ENCODE peak calls at places on chromosome 21, in eight cellular contexts. O, U, L, T, N, F, I and X are unnamed samples. For H3K36me3 and H3K27me3, the result is how much of the 10 kb centered on the place peaks cover.

GRCh38 chr21:33904041-33904440 is 11.6 kb downstream of the ATP5PO start:
- DNase-seq in F (no peak), T (no peak), L (no peak), O (no peak), N (no peak), I (no peak), U (no peak), X (no peak)

GRCh38 chr21:39668369-39668768 is 55.6 kb downstream of the B3GALT5 start:
- DNase-seq in I (no peak), L (no peak), U (no peak), T (peak), N (no peak), O (no peak), F (no peak), X (no peak)

GRCh38 chr21:29384608-29385359 is 86.1 kb downstream of the BACH1 start:
- DNase-seq in N (no peak), I (no peak), U (no peak), O (no peak), F (no peak), T (no peak), L (no peak), X (no peak)

GRCh38 chr21:28240586-28240985 is 752.1 kb downstream of the LTN1 start:
- DNase-seq in N (no peak), T (no peak), L (no peak), O (no peak), F (no peak), I (no peak), U (no peak), X (no peak)

GRCh38 chr21:42459583-42460215 is 36.3 kb downstream of the RSPH1 start:
- DNase-seq in O (no peak), I (no peak), U (no peak), N (no peak), L (no peak), T (no peak), F (no peak), X (no peak)

GRCh38 chr21:37983336-37984095 is 67.3 kb upstream of the KCNJ6 start:
- DNase-seq in N (no peak), F (no peak), O (no peak), T (no peak), I (no peak), U (no peak), L (no peak), X (no peak)

GRCh38 chr21:17612565-17613241 is at the start of gene BTG3:
- DNase-seq in N (peak), L (peak), O (peak), F (peak), U (peak), I (peak), T (peak), X (peak)

GRCh38 chr21:40516336-40516735 is 330.6 kb downstream of the DSCAM start:
- DNase-seq in O (no peak), U (peak), N (peak), L (no peak), T (no peak), I (no peak), F (no peak), X (no peak)

GRCh38 chr21:32257952-32258785 is 20.7 kb downstream of the MIS18A start:
- DNase-seq in L (no peak), U (peak), O (peak), F (peak), N (peak), I (peak), T (no peak), X (peak)

GRCh38 chr21:44965251-44966022 is 25.6 kb downstream of the SLX9 start:
- DNase-seq in O (no peak), I (no peak), N (no peak), L (no peak), T (no peak), F (no peak), U (no peak), X (peak)

GRCh38 chr21:17818158-17819113 is 720 bp downstream of the C21orf91 start:
- DNase-seq in L (peak), I (peak), O (peak), F (peak), N (no peak), U (peak), T (peak), X (no peak)

GRCh38 chr21:32712641-32713040 is 15.2 kb downstream of the SYNJ1 start:
- DNase-seq in N (no peak), F (no peak), O (no peak), T (no peak), I (no peak), U (no peak), L (no peak), X (no peak)

GRCh38 chr21:37855568-37856391 is 60.5 kb downstream of the KCNJ6 start:
- DNase-seq in L (no peak), T (no peak), O (no peak), N (no peak), I (no peak), U (no peak), F (no peak), X (no peak)

GRCh38 chr21:36959020-36959835 is 7.2 kb downstream of the HLCS start:
- DNase-seq in F (no peak), I (no peak), N (no peak), L (no peak), O (no peak), U (no peak), T (no peak), X (peak)

GRCh38 chr21:44372616-44373015 is 19.2 kb downstream of the TRPM2 start:
- DNase-seq in N (no peak), T (peak), L (no peak), I (no peak), F (no peak), U (no peak), O (no peak), X (no peak)

GRCh38 chr21:42809171-42809570 is 70.2 kb downstream of the WDR4 start:
- DNase-seq in O (no peak), F (no peak), T (no peak), I (no peak), L (no peak), U (no peak), N (no peak), X (no peak)

GRCh38 chr21:31480228-31480627 is 136.2 kb upstream of the TIAM1 start:
- DNase-seq in F (no peak), O (no peak), N (no peak), I (no peak), U (no peak), L (no peak), T (no peak), X (no peak)

GRCh38 chr21:43731891-43732711 is 13.2 kb downstream of the PDXK start:
- DNase-seq in F (no peak), U (no peak), T (peak), I (no peak), L (no peak), O (no peak), N (peak), X (no peak)

GRCh38 chr21:42193131-42193671 is 25.7 kb upstream of the ABCG1 start:
- DNase-seq in T (no peak), I (no peak), F (no peak), L (no peak), U (no peak), O (no peak), N (no peak), X (no peak)

GRCh38 chr21:29677326-29677725 is 262.5 kb downstream of the GRIK1 start:
- DNase-seq in L (no peak), O (no peak), U (no peak), N (no peak), I (no peak), F (no peak), T (no peak), X (no peak)

GRCh38 chr21:29342394-29342957 is 43.8 kb downstream of the BACH1 start:
- DNase-seq in I (no peak), T (no peak), F (peak), N (peak), U (no peak), O (no peak), L (no peak), X (no peak)

GRCh38 chr21:31234936-31235335 is 109.1 kb downstream of the TIAM1 start:
- DNase-seq in L (no peak), N (no peak), O (no peak), T (no peak), F (no peak), I (no peak), U (no peak), X (no peak)

GRCh38 chr21:41280115-41280919 is 36.3 kb upstream of the FAM3B start:
- DNase-seq in F (no peak), T (no peak), N (peak), L (no peak), O (no peak), I (peak), U (no peak), X (no peak)

GRCh38 chr21:42737969-42738590 is 84.7 kb downstream of the PDE9A start:
- DNase-seq in N (no peak), O (peak), U (no peak), I (peak), F (peak), T (peak), L (peak), X (peak)

GRCh38 chr21:27425574-27425973 is 458.7 kb upstream of the ADAMTS5 start:
- DNase-seq in O (no peak), U (no peak), T (no peak), I (no peak), L (no peak), F (peak), N (no peak), X (no peak)

GRCh38 chr21:21003701-21004100 is 5.5 kb downstream of the NCAM2 start:
- DNase-seq in N (no peak), T (no peak), I (peak), L (no peak), O (no peak), F (no peak), U (peak), X (peak)

GRCh38 chr21:25240974-25241373 is 366.3 kb downstream of the MRPL39 start:
- DNase-seq in T (no peak), I (no peak), O (no peak), U (no peak), N (no peak), L (no peak), F (no peak), X (no peak)

GRCh38 chr21:25244735-25245134 is 362.5 kb downstream of the MRPL39 start:
- DNase-seq in I (no peak), O (no peak), U (no peak), F (no peak), N (no peak), T (no peak), L (no peak), X (no peak)

GRCh38 chr21:25243809-25244208 is 363.5 kb downstream of the MRPL39 start:
- DNase-seq in L (no peak), I (no peak), U (no peak), F (no peak), N (no peak), O (no peak), T (no peak), X (no peak)
- H3K4me3 ChIP-seq in L (no peak), I (no peak), U (no peak), F (no peak), N (no peak), O (no peak), T (no peak), X (no peak)

GRCh38 chr21:16218682-16219343 is 489.0 kb downstream of the USP25 start:
- DNase-seq in N (no peak), T (no peak), I (no peak), L (no peak), U (no peak), F (no peak), O (no peak), X (no peak)
- H3K36me3 ChIP-seq in N (under half), T (under half), I (under half), L (under half), U (under half), F (under half), O (under half), X (under half)

DNA sequence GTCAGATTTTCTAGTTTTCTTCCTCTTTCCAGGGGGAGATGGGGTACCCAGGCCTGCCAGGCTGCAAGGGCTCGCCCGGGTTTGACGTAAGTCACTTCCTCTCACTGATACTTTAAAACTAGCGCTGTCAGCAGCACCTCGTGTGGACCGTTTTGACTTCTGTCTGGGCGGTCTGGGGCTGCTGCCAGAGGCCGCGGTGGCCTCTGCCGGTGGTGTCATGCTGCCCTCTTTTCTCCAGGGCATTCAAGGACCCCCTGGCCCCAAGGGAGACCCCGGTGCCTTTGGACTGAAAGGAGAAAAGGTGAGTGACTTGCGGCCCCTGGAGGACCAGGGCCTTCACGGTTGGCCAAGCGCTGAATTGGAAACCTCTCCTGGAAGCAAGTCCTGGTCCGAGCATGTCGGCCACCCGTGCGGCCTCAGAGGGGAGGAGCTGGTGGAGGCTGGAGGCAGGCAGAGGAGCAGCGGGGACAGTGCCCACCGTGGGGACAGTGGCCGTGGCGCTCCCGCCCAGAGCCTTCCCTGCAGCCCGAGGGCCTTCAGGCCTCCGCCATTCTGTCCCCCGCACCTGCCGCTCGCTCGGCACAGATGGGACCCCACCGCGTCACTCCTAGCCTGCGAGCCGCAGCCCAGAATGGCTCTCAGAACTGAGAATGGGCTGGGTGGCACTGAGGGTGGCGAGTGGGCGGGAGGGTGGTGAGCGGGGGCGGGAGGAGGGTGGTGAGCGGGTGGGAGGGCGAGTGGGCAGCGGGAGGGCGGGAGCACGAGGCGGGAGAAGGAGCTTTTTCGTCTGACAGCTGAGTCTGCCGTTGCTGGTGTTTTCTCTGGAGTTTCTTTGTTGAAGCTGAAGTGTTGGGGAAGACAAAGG is 9.4 kb downstream of the COL6A1 start:
- DNase-seq in U (no peak), I (no peak), O (no peak), L (no peak), N (no peak), T (peak), F (peak), X (peak)
- H3K27me3 ChIP-seq in U (under half), I (under half), O (under half), L (under half), N (under half), T (under half), F (under half), X (under half)

GRCh38 chr21:35046223-35046690 is 2.8 kb downstream of the RUNX1 start:
- DNase-seq in N (no peak), F (no peak), T (no peak), L (no peak), U (no peak), I (no peak), O (no peak), X (no peak)
- H3K4me3 ChIP-seq in N (no peak), F (no peak), T (peak), L (peak), U (no peak), I (no peak), O (no peak), X (no peak)

DNA sequence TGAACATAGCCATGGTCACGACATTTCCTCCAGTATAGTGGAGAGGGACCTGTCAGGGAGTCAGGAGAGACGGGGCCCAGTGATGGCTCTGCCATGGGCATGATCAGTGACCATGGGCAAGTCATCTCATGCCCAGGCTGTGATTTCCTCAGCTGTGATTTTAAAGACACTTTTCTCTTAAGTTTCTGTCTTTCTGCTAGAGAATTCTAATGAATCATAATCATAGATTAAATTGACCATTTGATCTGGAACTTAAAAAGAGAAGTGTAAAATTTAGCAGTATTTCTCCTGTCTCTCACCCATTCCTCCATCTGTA is 112.7 kb downstream of the USP25 start:
- DNase-seq in F (no peak), N (no peak), U (no peak), T (no peak), I (no peak), O (no peak), L (no peak), X (no peak)
- H3K36me3 ChIP-seq in F (under half), N (under half), U (under half), T (under half), I (under half), O (under half), L (under half), X (under half)